ENCODE peak calls at places on chromosomes 16 and 17, in nine cellular contexts. R is CD8-positive, alpha-beta memory T cell; G is stimulated activated CD4-positive, alpha-beta T cell treated with anti-CD3 and anti-CD28 coated beads, Interleukin-15, amount 100 ng/mL, for 1 hour; W is stimulated activated CD8-positive, alpha-beta memory T cell treated with anti-CD3 and anti-CD28 coated beads, Interleukin-15, amount 100 ng/mL, for 24 hours; T is NCI-H1048; U is HTR-8/SVneo; X is activated effector memory CD4-positive, alpha-beta T cell treated with Interleukin-2 at 50 U/mL for 16 hours; M is lower lobe of right lung; L is activated CD4-positive, alpha-beta T cell treated with anti-CD3 and anti-CD28 coated beads, Interleukin-2, amount 50 U/mL, for 24 hours. N is an unnamed sample.

GRCh38 chr16:4539716-4540284 is 1.2 kb upstream of the CDIP1 start:
- DNase-seq in R (no peak), L (no peak), X (no peak), W (no peak), M (no peak), T (no peak), G (no peak), U (no peak), N (no peak)

GRCh38 chr17:6903516-6903915 is 72.0 kb upstream of the TEKT1 start:
- DNase-seq in R (no peak), U (no peak), M (no peak), X (no peak), L (no peak), W (no peak), T (no peak), G (no peak), N (no peak)

GRCh38 chr16:24069036-24069590 is 187.0 kb upstream of the CACNG3 start:
- DNase-seq in R (no peak), L (no peak), G (no peak), M (no peak), U (no peak), W (no peak), X (no peak), T (no peak), N (no peak)

GRCh38 chr17:6570731-6571465 is 14.5 kb upstream of the PITPNM3 start:
- DNase-seq in U (no peak), X (no peak), L (no peak), W (no peak), M (no peak), G (no peak), R (no peak), T (no peak), N (no peak)

GRCh38 chr16:29784901-29785500 is 5.5 kb upstream of the KIF22 start:
- DNase-seq in T (no peak), G (peak), U (no peak), W (no peak), R (peak), L (peak), X (peak), M (peak), N (no peak)

GRCh38 chr17:32833526-32833925 is 43.4 kb downstream of the MYO1D start:
- DNase-seq in T (no peak), M (no peak), U (no peak), L (no peak), R (no peak), X (no peak), W (no peak), G (no peak), N (no peak)

GRCh38 chr17:40349477-40350409 is 14.8 kb downstream of the GJD3 start:
- DNase-seq in U (no peak), L (no peak), M (no peak), R (no peak), G (no peak), W (no peak), X (no peak), T (no peak), N (peak)

GRCh38 chr16:67528222-67528869 is at the start of gene RIPOR1:
- DNase-seq in R (peak), U (no peak), G (no peak), T (no peak), W (no peak), X (no peak), L (no peak), M (peak), N (no peak)

GRCh38 chr16:85913688-85914422 is 14.9 kb downstream of the IRF8 start:
- DNase-seq in R (no peak), U (no peak), G (no peak), L (no peak), M (peak), W (no peak), X (no peak), T (no peak), N (no peak)

GRCh38 chr17:14227052-14227451 is 9.6 kb downstream of the CDRT15 start:
- DNase-seq in X (no peak), M (no peak), T (no peak), W (no peak), R (no peak), U (no peak), L (no peak), G (no peak), N (no peak)

GRCh38 chr17:82536220-82537201 is 17.0 kb downstream of the FOXK2 start:
- DNase-seq in R (no peak), X (no peak), G (no peak), L (no peak), T (no peak), U (no peak), M (peak), W (no peak), N (no peak)

GRCh38 chr17:57900991-57901743 is 51.3 kb upstream of the MRPS23 start:
- DNase-seq in G (no peak), R (no peak), W (no peak), T (no peak), L (no peak), M (peak), U (no peak), X (no peak), N (peak)

GRCh38 chr16:11213799-11214198 is 42.2 kb downstream of the SOCS1 start:
- DNase-seq in M (no peak), G (no peak), W (no peak), X (no peak), U (no peak), L (no peak), R (no peak), T (no peak), N (no peak)

GRCh38 chr16:88650749-88651275 is at the start of gene CYBA:
- DNase-seq in M (peak), G (peak), L (peak), X (peak), T (no peak), U (peak), W (peak), R (peak), N (peak)

GRCh38 chr17:18315498-18316360 is 636 bp downstream of the SMCR8 start:
- DNase-seq in T (no peak), W (peak), L (no peak), U (no peak), M (no peak), X (no peak), R (no peak), G (no peak), N (peak)

GRCh38 chr17:17751996-17752821 is 71.0 kb downstream of the RAI1 start:
- DNase-seq in L (peak), M (peak), R (peak), W (peak), X (peak), T (peak), U (peak), G (peak), N (peak)

GRCh38 chr17:5419959-5420653 is at the start of gene RPAIN:
- DNase-seq in M (peak), T (peak), U (peak), W (peak), R (peak), L (peak), X (peak), G (peak), N (peak)

GRCh38 chr16:67650023-67650422 is 5.1 kb downstream of the CARMIL2 start:
- DNase-seq in W (no peak), M (no peak), R (no peak), L (no peak), G (no peak), X (no peak), U (no peak), T (no peak), N (no peak)

GRCh38 chr17:77622627-77623026 is 335.9 kb upstream of the TNRC6C start:
- DNase-seq in G (no peak), M (no peak), U (no peak), T (no peak), X (no peak), W (no peak), L (no peak), R (no peak), N (no peak)

GRCh38 chr16:4316732-4317461 is 1.0 kb downstream of the GLIS2 start:
- DNase-seq in U (peak), T (no peak), W (no peak), G (no peak), M (peak), L (no peak), R (no peak), X (no peak), N (no peak)

GRCh38 chr16:15435216-15435864 is 952 bp downstream of the BMERB1 start:
- DNase-seq in L (no peak), M (no peak), G (no peak), T (no peak), U (no peak), R (no peak), X (no peak), W (no peak), N (no peak)

GRCh38 chr17:65374966-65375365 is 186.5 kb downstream of the AXIN2 start:
- DNase-seq in U (no peak), M (no peak), X (no peak), W (no peak), L (no peak), G (no peak), T (no peak), R (no peak), N (no peak)

GRCh38 chr17:49634487-49634865 is 43.4 kb downstream of the SPOP start:
- DNase-seq in T (no peak), R (no peak), L (no peak), G (no peak), U (no peak), X (no peak), M (no peak), W (no peak), N (no peak)

GRCh38 chr17:58338454-58338841 is 9.9 kb upstream of the TSPOAP1 start:
- DNase-seq in X (no peak), W (no peak), L (no peak), U (no peak), G (no peak), R (no peak), T (no peak), M (no peak), N (no peak)

GRCh38 chr17:47934856-47935255 is 6.5 kb upstream of the PNPO start:
- DNase-seq in U (peak), L (no peak), R (no peak), X (no peak), M (no peak), G (no peak), T (no peak), W (no peak), N (no peak)

N was measured in RWPE1.